ENCODE peak calls at places on chromosomes 7 and 10, in seven cellular contexts. One of them, this sample, is unnamed. For H3K4me1, the result is how much of the 10 kb centered on the place peaks cover.

GRCh38 chr10:52870562-52870961 is 98.0 kb upstream of the MBL2 start:
- DNase-seq in A549: no peak
- DNase-seq in PC-9: no peak
- DNase-seq in mesendoderm: no peak
- DNase-seq in neuronal stem cell: no peak
- DNase-seq in fibroblast of lung: no peak
- DNase-seq in H9: no peak
- DNase-seq in this sample: no peak

GRCh38 chr10:44591911-44592310 is 207.0 kb upstream of the CXCL12 start:
- DNase-seq in H9: no peak
- DNase-seq in fibroblast of lung: no peak
- DNase-seq in neuronal stem cell: no peak
- DNase-seq in PC-9: no peak
- DNase-seq in mesendoderm: no peak
- DNase-seq in A549: no peak
- DNase-seq in this sample: no peak

GRCh38 chr7:79590571-79591274 is 137.3 kb upstream of the MAGI2 start:
- DNase-seq in mesendoderm: no peak
- DNase-seq in PC-9: no peak
- DNase-seq in fibroblast of lung: no peak
- DNase-seq in neuronal stem cell: no peak
- DNase-seq in H9: no peak
- DNase-seq in A549: no peak
- DNase-seq in this sample: no peak

GRCh38 chr7:111380945-111381344 is 181.3 kb downstream of the IMMP2L start:
- DNase-seq in A549: no peak
- DNase-seq in fibroblast of lung: no peak
- DNase-seq in neuronal stem cell: no peak
- DNase-seq in PC-9: no peak
- DNase-seq in mesendoderm: no peak
- DNase-seq in H9: no peak
- DNase-seq in this sample: no peak

GRCh38 chr10:110569736-110570135 is 2.2 kb downstream of the SMC3 start:
- DNase-seq in H9: no peak
- DNase-seq in mesendoderm: no peak
- DNase-seq in A549: no peak
- DNase-seq in PC-9: no peak
- DNase-seq in neuronal stem cell: no peak
- DNase-seq in fibroblast of lung: no peak
- DNase-seq in this sample: no peak

GRCh38 chr7:128119036-128119435 is 87.8 kb upstream of the LRRC4 start:
- DNase-seq in A549: no peak
- DNase-seq in fibroblast of lung: no peak
- DNase-seq in PC-9: no peak
- DNase-seq in H9: no peak
- DNase-seq in neuronal stem cell: no peak
- DNase-seq in mesendoderm: no peak
- DNase-seq in this sample: no peak

GRCh38 chr7:15889501-15889900 is 203.0 kb upstream of the MEOX2 start:
- DNase-seq in A549: peak
- DNase-seq in neuronal stem cell: no peak
- DNase-seq in H9: peak
- DNase-seq in fibroblast of lung: no peak
- DNase-seq in PC-9: no peak
- DNase-seq in mesendoderm: peak
- DNase-seq in this sample: peak

GRCh38 chr10:133169173-133169947 is 9.3 kb downstream of the KNDC1 start:
- DNase-seq in mesendoderm: no peak
- DNase-seq in neuronal stem cell: no peak
- DNase-seq in H9: peak
- DNase-seq in PC-9: no peak
- DNase-seq in fibroblast of lung: no peak
- DNase-seq in A549: no peak
- DNase-seq in this sample: no peak

GRCh38 chr10:117271427-117271826 is 30.5 kb downstream of the SLC18A2 start:
- DNase-seq in neuronal stem cell: no peak
- DNase-seq in H9: no peak
- DNase-seq in PC-9: peak
- DNase-seq in fibroblast of lung: peak
- DNase-seq in A549: no peak
- DNase-seq in mesendoderm: peak
- DNase-seq in this sample: no peak

GRCh38 chr10:63628526-63629362 is 107.5 kb downstream of the REEP3 start:
- DNase-seq in mesendoderm: peak
- DNase-seq in neuronal stem cell: peak
- DNase-seq in H9: peak
- DNase-seq in PC-9: no peak
- DNase-seq in A549: no peak
- DNase-seq in fibroblast of lung: peak
- DNase-seq in this sample: peak

GRCh38 chr7:73681031-73681430 is 2.2 kb downstream of the DNAJC30 start:
- DNase-seq in neuronal stem cell: no peak
- DNase-seq in H9: no peak
- DNase-seq in mesendoderm: no peak
- DNase-seq in A549: no peak
- DNase-seq in fibroblast of lung: peak
- DNase-seq in PC-9: no peak
- DNase-seq in this sample: no peak

GRCh38 chr7:67937717-67938191 is 941.1 kb downstream of the TYW1 start:
- DNase-seq in A549: peak
- DNase-seq in neuronal stem cell: peak
- DNase-seq in PC-9: peak
- DNase-seq in mesendoderm: peak
- DNase-seq in fibroblast of lung: peak
- DNase-seq in H9: no peak
- DNase-seq in this sample: no peak

GRCh38 chr10:70380350-70381135 is 1.9 kb downstream of the LRRC20 start:
- DNase-seq in neuronal stem cell: no peak
- DNase-seq in A549: no peak
- DNase-seq in PC-9: no peak
- DNase-seq in mesendoderm: no peak
- DNase-seq in fibroblast of lung: no peak
- DNase-seq in H9: no peak
- DNase-seq in this sample: no peak

GRCh38 chr7:36278069-36278766 is 111.4 kb upstream of the ANLN start:
- DNase-seq in H9: no peak
- DNase-seq in fibroblast of lung: no peak
- DNase-seq in PC-9: peak
- DNase-seq in A549: no peak
- DNase-seq in neuronal stem cell: no peak
- DNase-seq in mesendoderm: peak
- DNase-seq in this sample: no peak

GRCh38 chr7:33579117-33579516 is 326.2 kb upstream of the BMPER start:
- DNase-seq in H9: no peak
- DNase-seq in PC-9: no peak
- DNase-seq in fibroblast of lung: no peak
- DNase-seq in neuronal stem cell: no peak
- DNase-seq in mesendoderm: no peak
- DNase-seq in A549: no peak
- DNase-seq in this sample: no peak

GRCh38 chr7:77989981-77990566 is 191.5 kb downstream of the PHTF2 start:
- DNase-seq in neuronal stem cell: no peak
- DNase-seq in A549: peak
- DNase-seq in H9: peak
- DNase-seq in fibroblast of lung: no peak
- DNase-seq in mesendoderm: peak
- DNase-seq in PC-9: peak
- DNase-seq in this sample: peak

GRCh38 chr7:130363156-130363847 is 17.0 kb upstream of the CPA1 start:
- DNase-seq in PC-9: peak
- DNase-seq in A549: peak
- DNase-seq in neuronal stem cell: no peak
- DNase-seq in fibroblast of lung: peak
- DNase-seq in mesendoderm: peak
- DNase-seq in H9: no peak
- DNase-seq in this sample: no peak

GRCh38 chr10:79087721-79088120 is 19.0 kb downstream of the ZMIZ1 start:
- DNase-seq in A549: no peak
- DNase-seq in fibroblast of lung: no peak
- DNase-seq in mesendoderm: no peak
- DNase-seq in H9: no peak
- DNase-seq in neuronal stem cell: no peak
- DNase-seq in PC-9: no peak
- DNase-seq in this sample: no peak

GRCh38 chr10:80552151-80552646 is 14.5 kb downstream of the SH2D4B start:
- DNase-seq in mesendoderm: peak
- DNase-seq in A549: no peak
- DNase-seq in PC-9: no peak
- DNase-seq in fibroblast of lung: no peak
- DNase-seq in neuronal stem cell: peak
- DNase-seq in H9: no peak
- DNase-seq in this sample: peak

GRCh38 chr7:133436014-133436428 is 183.1 kb downstream of the EXOC4 start:
- DNase-seq in neuronal stem cell: no peak
- DNase-seq in fibroblast of lung: peak
- DNase-seq in A549: no peak
- DNase-seq in mesendoderm: no peak
- DNase-seq in H9: no peak
- DNase-seq in PC-9: no peak
- DNase-seq in this sample: no peak
- H3K4me2 ChIP-seq in neuronal stem cell: no peak
- H3K4me2 ChIP-seq in fibroblast of lung: peak
- H3K4me2 ChIP-seq in A549: peak
- H3K4me2 ChIP-seq in mesendoderm: no peak
- H3K4me2 ChIP-seq in H9: no peak
- H3K4me2 ChIP-seq in PC-9: no peak
- H3K4me2 ChIP-seq in this sample: no peak

GRCh38 chr7:28157311-28157710 is 23.3 kb downstream of the JAZF1 start:
- DNase-seq in A549: no peak
- DNase-seq in neuronal stem cell: no peak
- DNase-seq in H9: no peak
- DNase-seq in mesendoderm: no peak
- DNase-seq in fibroblast of lung: peak
- DNase-seq in PC-9: no peak
- DNase-seq in this sample: no peak
- H3K4me1 ChIP-seq in A549: under half
- H3K4me1 ChIP-seq in neuronal stem cell: under half
- H3K4me1 ChIP-seq in H9: under half
- H3K4me1 ChIP-seq in mesendoderm: under half
- H3K4me1 ChIP-seq in fibroblast of lung: under half
- H3K4me1 ChIP-seq in PC-9: under half
- H3K4me1 ChIP-seq in this sample: under half

GRCh38 chr10:99522078-99522479 is 10.7 kb upstream of the NKX2-3 start:
- DNase-seq in H9: peak
- DNase-seq in fibroblast of lung: no peak
- DNase-seq in PC-9: no peak
- DNase-seq in A549: no peak
- DNase-seq in neuronal stem cell: no peak
- DNase-seq in mesendoderm: no peak
- DNase-seq in this sample: peak
- H3K4me2 ChIP-seq in H9: peak
- H3K4me2 ChIP-seq in fibroblast of lung: no peak
- H3K4me2 ChIP-seq in PC-9: no peak
- H3K4me2 ChIP-seq in A549: no peak
- H3K4me2 ChIP-seq in neuronal stem cell: no peak
- H3K4me2 ChIP-seq in mesendoderm: no peak
- H3K4me2 ChIP-seq in this sample: peak

GRCh38 chr7:29609162-29610030 is 45.8 kb downstream of the PRR15 start:
- DNase-seq in neuronal stem cell: peak
- DNase-seq in fibroblast of lung: peak
- DNase-seq in A549: peak
- DNase-seq in H9: peak
- DNase-seq in PC-9: peak
- DNase-seq in mesendoderm: peak
- DNase-seq in this sample: peak
- H3K4me1 ChIP-seq in neuronal stem cell: under half
- H3K4me1 ChIP-seq in fibroblast of lung: under half
- H3K4me1 ChIP-seq in A549: under half
- H3K4me1 ChIP-seq in H9: under half
- H3K4me1 ChIP-seq in PC-9: half or more
- H3K4me1 ChIP-seq in mesendoderm: under half
- H3K4me1 ChIP-seq in this sample: under half

GRCh38 chr7:122304996-122305421 is 459 bp upstream of the FEZF1 start:
- DNase-seq in neuronal stem cell: no peak
- DNase-seq in H9: no peak
- DNase-seq in mesendoderm: no peak
- DNase-seq in A549: no peak
- DNase-seq in fibroblast of lung: no peak
- DNase-seq in PC-9: no peak
- DNase-seq in this sample: peak
- H3K4me2 ChIP-seq in neuronal stem cell: peak
- H3K4me2 ChIP-seq in H9: peak
- H3K4me2 ChIP-seq in mesendoderm: peak
- H3K4me2 ChIP-seq in A549: peak
- H3K4me2 ChIP-seq in fibroblast of lung: peak
- H3K4me2 ChIP-seq in PC-9: peak
- H3K4me2 ChIP-seq in this sample: peak

GRCh38 chr7:150371996-150372270 is 3.3 kb downstream of the REPIN1 start:
- DNase-seq in PC-9: no peak
- DNase-seq in neuronal stem cell: no peak
- DNase-seq in fibroblast of lung: no peak
- DNase-seq in A549: no peak
- DNase-seq in H9: peak
- DNase-seq in mesendoderm: no peak
- DNase-seq in this sample: no peak
- H3K4me1 ChIP-seq in PC-9: under half
- H3K4me1 ChIP-seq in neuronal stem cell: under half
- H3K4me1 ChIP-seq in fibroblast of lung: under half
- H3K4me1 ChIP-seq in A549: under half
- H3K4me1 ChIP-seq in H9: under half
- H3K4me1 ChIP-seq in mesendoderm: under half
- H3K4me1 ChIP-seq in this sample: under half

DNA sequence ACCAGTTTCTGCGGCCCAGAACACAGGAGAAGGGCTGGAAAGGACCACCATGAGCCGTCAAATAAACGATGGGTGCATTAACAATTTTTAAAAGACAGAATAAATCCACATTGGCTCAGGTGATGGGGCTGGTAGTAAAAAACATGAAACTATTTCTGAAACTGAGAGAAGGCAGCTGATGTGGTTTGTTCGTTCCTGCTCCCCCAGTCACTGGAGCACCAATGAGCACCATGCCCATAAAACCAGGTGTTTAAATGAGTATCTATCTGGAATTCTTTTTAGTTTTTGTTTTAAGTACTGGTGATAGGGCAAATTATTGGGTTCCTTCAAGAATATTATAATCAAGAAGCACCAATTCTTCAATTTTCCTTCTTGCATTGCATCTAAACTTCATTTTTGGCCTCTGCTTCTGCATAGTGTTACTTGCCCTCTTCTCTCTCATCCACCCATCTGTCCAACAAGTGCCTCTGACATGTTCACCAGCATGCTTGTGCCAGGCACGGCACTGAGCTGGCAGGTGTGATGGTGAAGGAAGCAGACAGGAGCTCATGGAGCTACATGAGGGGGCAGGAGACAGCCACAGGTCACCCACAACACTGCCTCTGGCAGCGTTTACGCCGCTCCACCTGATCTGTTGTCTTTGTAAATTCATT is 65.5 kb downstream of the LARP4B start:
- DNase-seq in PC-9: no peak
- DNase-seq in H9: no peak
- DNase-seq in mesendoderm: no peak
- DNase-seq in neuronal stem cell: no peak
- DNase-seq in A549: no peak
- DNase-seq in fibroblast of lung: no peak
- DNase-seq in this sample: no peak
- H3K4me2 ChIP-seq in PC-9: no peak
- H3K4me2 ChIP-seq in H9: no peak
- H3K4me2 ChIP-seq in mesendoderm: no peak
- H3K4me2 ChIP-seq in neuronal stem cell: no peak
- H3K4me2 ChIP-seq in A549: no peak
- H3K4me2 ChIP-seq in fibroblast of lung: no peak
- H3K4me2 ChIP-seq in this sample: no peak

GRCh38 chr10:62071846-62072281 is 170.4 kb downstream of the ARID5B start:
- DNase-seq in neuronal stem cell: no peak
- DNase-seq in fibroblast of lung: peak
- DNase-seq in H9: no peak
- DNase-seq in A549: no peak
- DNase-seq in PC-9: no peak
- DNase-seq in mesendoderm: no peak
- DNase-seq in this sample: no peak
- H3K4me1 ChIP-seq in neuronal stem cell: under half
- H3K4me1 ChIP-seq in fibroblast of lung: under half
- H3K4me1 ChIP-seq in H9: under half
- H3K4me1 ChIP-seq in A549: under half
- H3K4me1 ChIP-seq in PC-9: under half
- H3K4me1 ChIP-seq in mesendoderm: under half
- H3K4me1 ChIP-seq in this sample: under half